ENCODE peak calls at places on chromosome 17, in ten cellular contexts. One of them, this sample, is unnamed.

GRCh38 chr17:41860254-41860931 is 4.8 kb downstream of the KLHL11 start:
- DNase-seq in NCI-H2107: no peak
- DNase-seq in brain microvascular endothelial cell: no peak
- DNase-seq in stimulated activated effector memory CD8-positive, alpha-beta T cell treated with anti-CD3 and anti-CD28 coated beads, Interleukin-12 subunit alpha, Interleukin-12 subunit beta, amount 100 ng/mL, for 72 hours: no peak
- DNase-seq in stimulated activated CD4-positive, alpha-beta T cell treated with anti-CD3 and anti-CD28 coated beads, TNF-alpha, amount 100 ng/mL, for 24 hours: no peak
- DNase-seq in NCI-H1417: no peak
- DNase-seq in EH: no peak
- DNase-seq in NCI-H1436: no peak
- DNase-seq in activated T-cell treated with anti-CD3 and anti-CD28 coated beads, Interleukin-2, amount 50 U/mL, for 72 hours: no peak
- DNase-seq in iPS-NIHi11: no peak
- DNase-seq in this sample: no peak

GRCh38 chr17:77212833-77213777 is 72.3 kb downstream of the SEC14L1 start:
- DNase-seq in NCI-H2107: no peak
- DNase-seq in brain microvascular endothelial cell: no peak
- DNase-seq in stimulated activated effector memory CD8-positive, alpha-beta T cell treated with anti-CD3 and anti-CD28 coated beads, Interleukin-12 subunit alpha, Interleukin-12 subunit beta, amount 100 ng/mL, for 72 hours: no peak
- DNase-seq in stimulated activated CD4-positive, alpha-beta T cell treated with anti-CD3 and anti-CD28 coated beads, TNF-alpha, amount 100 ng/mL, for 24 hours: no peak
- DNase-seq in NCI-H1417: no peak
- DNase-seq in EH: no peak
- DNase-seq in NCI-H1436: no peak
- DNase-seq in activated T-cell treated with anti-CD3 and anti-CD28 coated beads, Interleukin-2, amount 50 U/mL, for 72 hours: no peak
- DNase-seq in iPS-NIHi11: no peak
- DNase-seq in this sample: no peak

GRCh38 chr17:55722742-55723487 is at the start of gene TMEM100:
- DNase-seq in NCI-H2107: no peak
- DNase-seq in brain microvascular endothelial cell: peak; percentile 79
- DNase-seq in stimulated activated effector memory CD8-positive, alpha-beta T cell treated with anti-CD3 and anti-CD28 coated beads, Interleukin-12 subunit alpha, Interleukin-12 subunit beta, amount 100 ng/mL, for 72 hours: no peak
- DNase-seq in stimulated activated CD4-positive, alpha-beta T cell treated with anti-CD3 and anti-CD28 coated beads, TNF-alpha, amount 100 ng/mL, for 24 hours: no peak
- DNase-seq in NCI-H1417: no peak
- DNase-seq in EH: peak; percentile 85
- DNase-seq in NCI-H1436: no peak
- DNase-seq in activated T-cell treated with anti-CD3 and anti-CD28 coated beads, Interleukin-2, amount 50 U/mL, for 72 hours: no peak
- DNase-seq in iPS-NIHi11: no peak
- DNase-seq in this sample: peak; percentile 46

GRCh38 chr17:41522301-41523224 is 3.9 kb upstream of the KRT15 start:
- DNase-seq in NCI-H2107: no peak
- DNase-seq in brain microvascular endothelial cell: no peak
- DNase-seq in stimulated activated effector memory CD8-positive, alpha-beta T cell treated with anti-CD3 and anti-CD28 coated beads, Interleukin-12 subunit alpha, Interleukin-12 subunit beta, amount 100 ng/mL, for 72 hours: no peak
- DNase-seq in stimulated activated CD4-positive, alpha-beta T cell treated with anti-CD3 and anti-CD28 coated beads, TNF-alpha, amount 100 ng/mL, for 24 hours: no peak
- DNase-seq in NCI-H1417: no peak
- DNase-seq in EH: no peak
- DNase-seq in NCI-H1436: no peak
- DNase-seq in activated T-cell treated with anti-CD3 and anti-CD28 coated beads, Interleukin-2, amount 50 U/mL, for 72 hours: no peak
- DNase-seq in iPS-NIHi11: no peak
- DNase-seq in this sample: peak; percentile 63

GRCh38 chr17:48211787-48212186 is 104.2 kb downstream of the SNX11 start:
- DNase-seq in NCI-H2107: no peak
- DNase-seq in brain microvascular endothelial cell: no peak
- DNase-seq in stimulated activated effector memory CD8-positive, alpha-beta T cell treated with anti-CD3 and anti-CD28 coated beads, Interleukin-12 subunit alpha, Interleukin-12 subunit beta, amount 100 ng/mL, for 72 hours: no peak
- DNase-seq in stimulated activated CD4-positive, alpha-beta T cell treated with anti-CD3 and anti-CD28 coated beads, TNF-alpha, amount 100 ng/mL, for 24 hours: no peak
- DNase-seq in NCI-H1417: no peak
- DNase-seq in EH: no peak
- DNase-seq in NCI-H1436: no peak
- DNase-seq in activated T-cell treated with anti-CD3 and anti-CD28 coated beads, Interleukin-2, amount 50 U/mL, for 72 hours: no peak
- DNase-seq in iPS-NIHi11: no peak
- DNase-seq in this sample: no peak

GRCh38 chr17:8075574-8076342 is 11.8 kb downstream of the ALOX12B start:
- DNase-seq in NCI-H2107: no peak
- DNase-seq in brain microvascular endothelial cell: no peak
- DNase-seq in stimulated activated effector memory CD8-positive, alpha-beta T cell treated with anti-CD3 and anti-CD28 coated beads, Interleukin-12 subunit alpha, Interleukin-12 subunit beta, amount 100 ng/mL, for 72 hours: no peak
- DNase-seq in stimulated activated CD4-positive, alpha-beta T cell treated with anti-CD3 and anti-CD28 coated beads, TNF-alpha, amount 100 ng/mL, for 24 hours: no peak
- DNase-seq in NCI-H1417: no peak
- DNase-seq in EH: no peak
- DNase-seq in NCI-H1436: no peak
- DNase-seq in activated T-cell treated with anti-CD3 and anti-CD28 coated beads, Interleukin-2, amount 50 U/mL, for 72 hours: no peak
- DNase-seq in iPS-NIHi11: no peak
- DNase-seq in this sample: no peak

GRCh38 chr17:12952012-12952411 is 65.8 kb downstream of the ELAC2 start:
- DNase-seq in NCI-H2107: no peak
- DNase-seq in brain microvascular endothelial cell: no peak
- DNase-seq in stimulated activated effector memory CD8-positive, alpha-beta T cell treated with anti-CD3 and anti-CD28 coated beads, Interleukin-12 subunit alpha, Interleukin-12 subunit beta, amount 100 ng/mL, for 72 hours: no peak
- DNase-seq in stimulated activated CD4-positive, alpha-beta T cell treated with anti-CD3 and anti-CD28 coated beads, TNF-alpha, amount 100 ng/mL, for 24 hours: no peak
- DNase-seq in NCI-H1417: no peak
- DNase-seq in EH: no peak
- DNase-seq in NCI-H1436: no peak
- DNase-seq in activated T-cell treated with anti-CD3 and anti-CD28 coated beads, Interleukin-2, amount 50 U/mL, for 72 hours: no peak
- DNase-seq in iPS-NIHi11: no peak
- DNase-seq in this sample: no peak

GRCh38 chr17:73096201-73096600 is 3.7 kb upstream of the SLC39A11 start:
- DNase-seq in NCI-H2107: no peak
- DNase-seq in brain microvascular endothelial cell: no peak
- DNase-seq in stimulated activated effector memory CD8-positive, alpha-beta T cell treated with anti-CD3 and anti-CD28 coated beads, Interleukin-12 subunit alpha, Interleukin-12 subunit beta, amount 100 ng/mL, for 72 hours: no peak
- DNase-seq in stimulated activated CD4-positive, alpha-beta T cell treated with anti-CD3 and anti-CD28 coated beads, TNF-alpha, amount 100 ng/mL, for 24 hours: no peak
- DNase-seq in NCI-H1417: no peak
- DNase-seq in EH: no peak
- DNase-seq in NCI-H1436: no peak
- DNase-seq in activated T-cell treated with anti-CD3 and anti-CD28 coated beads, Interleukin-2, amount 50 U/mL, for 72 hours: no peak
- DNase-seq in iPS-NIHi11: no peak
- DNase-seq in this sample: no peak

GRCh38 chr17:72393553-72393952 is 272.7 kb downstream of the SOX9 start:
- DNase-seq in NCI-H2107: no peak
- DNase-seq in brain microvascular endothelial cell: peak; percentile 76
- DNase-seq in stimulated activated effector memory CD8-positive, alpha-beta T cell treated with anti-CD3 and anti-CD28 coated beads, Interleukin-12 subunit alpha, Interleukin-12 subunit beta, amount 100 ng/mL, for 72 hours: no peak
- DNase-seq in stimulated activated CD4-positive, alpha-beta T cell treated with anti-CD3 and anti-CD28 coated beads, TNF-alpha, amount 100 ng/mL, for 24 hours: no peak
- DNase-seq in NCI-H1417: no peak
- DNase-seq in EH: peak; percentile 91
- DNase-seq in NCI-H1436: no peak
- DNase-seq in activated T-cell treated with anti-CD3 and anti-CD28 coated beads, Interleukin-2, amount 50 U/mL, for 72 hours: no peak
- DNase-seq in iPS-NIHi11: no peak
- DNase-seq in this sample: no peak

GRCh38 chr17:82400830-82401229 is 17.3 kb upstream of the HEXD start:
- DNase-seq in NCI-H2107: no peak
- DNase-seq in brain microvascular endothelial cell: no peak
- DNase-seq in stimulated activated effector memory CD8-positive, alpha-beta T cell treated with anti-CD3 and anti-CD28 coated beads, Interleukin-12 subunit alpha, Interleukin-12 subunit beta, amount 100 ng/mL, for 72 hours: peak; percentile 66
- DNase-seq in stimulated activated CD4-positive, alpha-beta T cell treated with anti-CD3 and anti-CD28 coated beads, TNF-alpha, amount 100 ng/mL, for 24 hours: peak; percentile 53
- DNase-seq in NCI-H1417: no peak
- DNase-seq in EH: peak; percentile 59
- DNase-seq in NCI-H1436: no peak
- DNase-seq in activated T-cell treated with anti-CD3 and anti-CD28 coated beads, Interleukin-2, amount 50 U/mL, for 72 hours: peak; percentile 72
- DNase-seq in iPS-NIHi11: peak; percentile 9
- DNase-seq in this sample: no peak

GRCh38 chr17:65482201-65482600 is 79.2 kb downstream of the AXIN2 start:
- DNase-seq in NCI-H2107: no peak
- DNase-seq in brain microvascular endothelial cell: no peak
- DNase-seq in stimulated activated effector memory CD8-positive, alpha-beta T cell treated with anti-CD3 and anti-CD28 coated beads, Interleukin-12 subunit alpha, Interleukin-12 subunit beta, amount 100 ng/mL, for 72 hours: no peak
- DNase-seq in stimulated activated CD4-positive, alpha-beta T cell treated with anti-CD3 and anti-CD28 coated beads, TNF-alpha, amount 100 ng/mL, for 24 hours: no peak
- DNase-seq in NCI-H1417: no peak
- DNase-seq in EH: no peak
- DNase-seq in NCI-H1436: no peak
- DNase-seq in activated T-cell treated with anti-CD3 and anti-CD28 coated beads, Interleukin-2, amount 50 U/mL, for 72 hours: no peak
- DNase-seq in iPS-NIHi11: no peak
- DNase-seq in this sample: no peak

GRCh38 chr17:72120878-72121163 is at the start of gene SOX9:
- DNase-seq in NCI-H2107: peak; percentile 71
- DNase-seq in brain microvascular endothelial cell: peak; percentile 93
- DNase-seq in stimulated activated effector memory CD8-positive, alpha-beta T cell treated with anti-CD3 and anti-CD28 coated beads, Interleukin-12 subunit alpha, Interleukin-12 subunit beta, amount 100 ng/mL, for 72 hours: no peak
- DNase-seq in stimulated activated CD4-positive, alpha-beta T cell treated with anti-CD3 and anti-CD28 coated beads, TNF-alpha, amount 100 ng/mL, for 24 hours: no peak
- DNase-seq in NCI-H1417: peak; percentile 51
- DNase-seq in EH: peak; percentile 92
- DNase-seq in NCI-H1436: peak; percentile 94
- DNase-seq in activated T-cell treated with anti-CD3 and anti-CD28 coated beads, Interleukin-2, amount 50 U/mL, for 72 hours: no peak
- DNase-seq in iPS-NIHi11: peak; percentile 96
- DNase-seq in this sample: peak; percentile 92